ENCODE peak calls at places on chromosome 17, in seven cellular contexts. H, V, C, Z, P, D and R are unnamed samples.

GRCh38 chr17:1109606-1110523 is 69.9 kb downstream of the ABR start:
- DNase-seq in H (no peak), V (peak; percentile 57), C (no peak), Z (no peak), P (no peak), D (no peak), R (no peak)

GRCh38 chr17:58960068-58960467 is 146.6 kb downstream of the TRIM37 start:
- DNase-seq in H (no peak), V (peak; percentile 20), C (no peak), Z (peak; percentile 21), P (peak; percentile 36), D (peak; percentile 58), R (peak; percentile 15)

GRCh38 chr17:67467500-67468481 is 90.7 kb downstream of the PITPNC1 start:
- DNase-seq in H (no peak), V (no peak), C (no peak), Z (no peak), P (no peak), D (no peak), R (no peak)

GRCh38 chr17:7704601-7705268 is at the start of gene EFNB3:
- DNase-seq in H (no peak), V (no peak), C (peak; percentile 65), Z (no peak), P (no peak), D (peak; percentile 36), R (no peak)

GRCh38 chr17:4340914-4341615 is 25.4 kb downstream of the UBE2G1 start:
- DNase-seq in H (no peak), V (peak; percentile 50), C (no peak), Z (no peak), P (no peak), D (peak; percentile 42), R (no peak)

GRCh38 chr17:80477647-80478478 is 1.5 kb upstream of the NPTX1 start:
- DNase-seq in H (no peak), V (no peak), C (peak; percentile 76), Z (no peak), P (no peak), D (peak; percentile 36), R (no peak)

GRCh38 chr17:47820023-47820789 is 1.4 kb downstream of the OSBPL7 start:
- DNase-seq in H (no peak), V (no peak), C (no peak), Z (no peak), P (peak; percentile 51), D (no peak), R (no peak)

GRCh38 chr17:50149425-50150353 is 788 bp downstream of the PPP1R9B start:
- DNase-seq in H (peak; percentile 51), V (peak; percentile 73), C (peak; percentile 70), Z (no peak), P (peak; percentile 60), D (peak; percentile 29), R (no peak)

GRCh38 chr17:3335876-3336275 is 37.7 kb upstream of the OR3A1 start:
- DNase-seq in H (no peak), V (no peak), C (no peak), Z (no peak), P (no peak), D (no peak), R (no peak)

GRCh38 chr17:82930043-82930923 is 90.5 kb upstream of the ZNF750 start:
- DNase-seq in H (no peak), V (no peak), C (no peak), Z (no peak), P (no peak), D (no peak), R (no peak)

GRCh38 chr17:19677736-19678379 is 29.3 kb downstream of the ALDH3A2 start:
- DNase-seq in H (no peak), V (no peak), C (no peak), Z (no peak), P (no peak), D (no peak), R (no peak)

GRCh38 chr17:82907797-82908261 is 68.0 kb upstream of the ZNF750 start:
- DNase-seq in H (no peak), V (no peak), C (no peak), Z (no peak), P (no peak), D (peak; percentile 19), R (no peak)

GRCh38 chr17:29358421-29358820 is 31.7 kb upstream of the TAOK1 start:
- DNase-seq in H (no peak), V (no peak), C (no peak), Z (no peak), P (no peak), D (peak; percentile 17), R (no peak)

GRCh38 chr17:13996758-13997157 is 72.5 kb upstream of the COX10 start:
- DNase-seq in H (no peak), V (no peak), C (no peak), Z (no peak), P (no peak), D (no peak), R (no peak)

GRCh38 chr17:67753026-67753425 is 35.3 kb downstream of the NOL11 start:
- DNase-seq in H (no peak), V (no peak), C (no peak), Z (no peak), P (no peak), D (no peak), R (no peak)

GRCh38 chr17:2562162-2562858 is 31.1 kb upstream of the PAFAH1B1 start:
- DNase-seq in H (no peak), V (no peak), C (no peak), Z (no peak), P (no peak), D (no peak), R (no peak)

GRCh38 chr17:65013613-65014391 is 42.7 kb downstream of the GNA13 start:
- DNase-seq in H (no peak), V (no peak), C (no peak), Z (peak; percentile 6), P (no peak), D (peak; percentile 89), R (peak; percentile 41)

GRCh38 chr17:4386406-4386805 is 19.9 kb upstream of the UBE2G1 start:
- DNase-seq in H (no peak), V (no peak), C (no peak), Z (no peak), P (no peak), D (peak; percentile 71), R (no peak)

GRCh38 chr17:73933164-73933766 is 270.2 kb upstream of the RPL38 start:
- DNase-seq in H (no peak), V (no peak), C (no peak), Z (no peak), P (no peak), D (no peak), R (no peak)

GRCh38 chr17:76643553-76644148 is at the start of gene ST6GALNAC1:
- DNase-seq in H (no peak), V (no peak), C (no peak), Z (no peak), P (no peak), D (no peak), R (no peak)

GRCh38 chr17:4440690-4441686 is 7.2 kb downstream of the SPNS3 start:
- DNase-seq in H (no peak), V (no peak), C (peak; percentile 81), Z (no peak), P (no peak), D (peak; percentile 53), R (no peak)

DNA sequence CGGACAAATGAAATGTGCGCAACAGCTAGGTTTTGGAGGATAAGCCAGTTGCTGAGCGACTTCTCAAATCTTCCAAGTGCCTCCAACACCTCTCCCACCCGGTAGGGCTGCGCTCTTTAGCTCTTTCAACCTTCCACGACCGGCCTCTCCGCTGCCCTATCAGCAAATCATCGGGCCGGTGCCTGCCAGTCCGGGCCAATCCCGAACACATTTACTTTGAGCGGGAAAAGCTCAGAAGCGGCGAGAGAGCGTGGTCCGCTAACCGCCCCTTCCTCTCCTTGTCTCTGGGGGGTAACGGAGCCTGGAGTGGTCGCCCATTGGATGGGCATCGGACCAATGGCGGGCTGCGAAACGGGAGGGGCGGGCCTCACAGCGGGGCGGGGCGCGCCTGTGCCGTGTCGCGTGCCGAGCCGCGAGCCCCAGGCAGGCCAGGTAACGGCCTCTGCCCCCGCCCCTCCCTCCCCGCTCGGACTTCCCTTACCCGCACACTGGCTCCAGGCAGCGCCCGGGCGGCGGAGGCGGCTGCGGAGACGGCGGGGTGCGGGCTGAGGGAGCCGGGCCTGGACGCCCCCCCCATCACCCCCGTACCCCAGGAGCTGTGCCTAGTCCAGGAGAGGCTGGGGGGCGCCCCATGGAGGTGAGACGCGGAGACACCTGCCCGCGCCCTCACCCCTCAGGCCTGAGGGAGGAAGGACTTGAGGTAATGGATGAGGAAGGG is at the start of gene MEIOC:
- DNase-seq in H (peak; percentile 15), V (peak; percentile 49), C (no peak), Z (no peak), P (no peak), D (no peak), R (no peak)
- TF ChIP-seq CTCF in H (no peak), V (no peak), C (no peak), Z (no peak), P (no peak), D (no peak), R (no peak)

GRCh38 chr17:66347661-66348604 is 45.5 kb downstream of the PRKCA start:
- DNase-seq in H (no peak), V (no peak), C (no peak), Z (no peak), P (peak; percentile 42), D (peak; percentile 32), R (no peak)

GRCh38 chr17:66351701-66352100 is 49.3 kb downstream of the PRKCA start:
- DNase-seq in H (no peak), V (no peak), C (no peak), Z (no peak), P (no peak), D (no peak), R (no peak)

GRCh38 chr17:66351053-66351452 is 48.6 kb downstream of the PRKCA start:
- DNase-seq in H (no peak), V (no peak), C (no peak), Z (no peak), P (peak; percentile 78), D (no peak), R (no peak)

GRCh38 chr17:66349549-66350245 is 47.3 kb downstream of the PRKCA start:
- DNase-seq in H (no peak), V (no peak), C (no peak), Z (no peak), P (no peak), D (no peak), R (no peak)

GRCh38 chr17:66348605-66349165 is 46.3 kb downstream of the PRKCA start:
- DNase-seq in H (no peak), V (no peak), C (no peak), Z (peak; percentile 76), P (peak; percentile 62), D (peak; percentile 82), R (peak; percentile 37)
- TF ChIP-seq CTCF in H (no peak), V (no peak), C (no peak), Z (no peak), P (no peak), D (no peak), R (no peak)

GRCh38 chr17:16352838-16353701 is at the start of gene CENPV:
- DNase-seq in H (peak; percentile 60), V (peak; percentile 83), C (peak; percentile 76), Z (no peak), P (peak; percentile 40), D (peak; percentile 16), R (no peak)
- TF ChIP-seq CTCF in H (no peak), V (no peak), C (no peak), Z (no peak), P (no peak), D (peak; percentile 5), R (no peak)

DNA sequence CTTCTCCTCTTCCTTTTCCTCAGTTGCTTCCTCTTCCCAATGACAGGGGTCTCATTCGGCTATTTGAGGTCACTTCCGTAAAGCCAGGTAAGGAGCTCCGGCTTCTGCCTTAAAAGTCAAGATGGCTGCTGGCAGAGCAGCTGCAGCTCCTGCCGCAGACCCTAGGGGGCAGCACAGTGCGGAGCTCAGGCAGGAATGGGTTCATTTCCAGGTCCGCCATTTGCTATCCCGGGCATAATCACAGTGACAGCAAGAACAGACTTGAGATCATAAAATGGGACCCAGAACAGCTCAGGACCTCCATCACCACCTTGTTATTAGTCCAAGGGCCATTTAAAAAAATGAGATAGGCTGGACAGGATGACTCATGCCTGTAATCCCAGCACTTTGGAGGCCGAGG is 199.5 kb downstream of the ZNF18 start:
- DNase-seq in H (no peak), V (no peak), C (no peak), Z (no peak), P (no peak), D (no peak), R (no peak)
- TF ChIP-seq CTCF in H (no peak), V (peak; percentile 15), C (peak; percentile 19), Z (no peak), P (no peak), D (peak; percentile 8), R (no peak)